ENCODE peak calls at places on chromosomes 6 and 20, in eight cellular contexts. Q, K, A, T, V, U, H and P are unnamed samples.
A peak's percentile ranks its signal among the peaks of the same experiment; 100 is the strongest.

GRCh38 chr20:51529027-51529749 is 13.3 kb downstream of the NFATC2 start:
- DNase-seq in Q (no peak), K (peak; percentile 88), A (no peak), T (no peak), V (no peak), U (no peak), H (no peak), P (no peak)

GRCh38 chr6:38337819-38338465 is 301.8 kb downstream of the BTBD9 start:
- DNase-seq in Q (no peak), K (no peak), A (no peak), T (no peak), V (no peak), U (no peak), H (no peak), P (peak; percentile 71)

GRCh38 chr6:105553174-105553573 is 150.3 kb upstream of the PREP start:
- DNase-seq in Q (no peak), K (no peak), A (no peak), T (no peak), V (no peak), U (peak; percentile 80), H (no peak), P (peak; percentile 85)

GRCh38 chr6:71197267-71197666 is 91.3 kb upstream of the OGFRL1 start:
- DNase-seq in Q (no peak), K (no peak), A (no peak), T (no peak), V (no peak), U (no peak), H (no peak), P (peak; percentile 64)

GRCh38 chr6:16936893-16937292 is 165.0 kb upstream of the STMND1 start:
- DNase-seq in Q (no peak), K (no peak), A (no peak), T (no peak), V (no peak), U (no peak), H (no peak), P (no peak)

GRCh38 chr6:75621846-75622245 is 20.2 kb downstream of the SENP6 start:
- DNase-seq in Q (no peak), K (no peak), A (no peak), T (no peak), V (no peak), U (no peak), H (no peak), P (no peak)

GRCh38 chr6:107616776-107617175 is 126.9 kb downstream of the SOBP start:
- DNase-seq in Q (no peak), K (no peak), A (no peak), T (no peak), V (no peak), U (peak; percentile 72), H (no peak), P (no peak)

GRCh38 chr20:24909086-24909780 is 39.8 kb upstream of the CST7 start:
- DNase-seq in Q (no peak), K (no peak), A (no peak), T (no peak), V (no peak), U (peak; percentile 32), H (no peak), P (no peak)

GRCh38 chr6:40308533-40309306 is 278.4 kb downstream of the LRFN2 start:
- DNase-seq in Q (peak; percentile 86), K (peak; percentile 68), A (peak; percentile 36), T (peak; percentile 73), V (no peak), U (peak; percentile 85), H (peak; percentile 26), P (peak; percentile 57)

GRCh38 chr20:846894-847278 is 13.4 kb downstream of the FAM110A start:
- DNase-seq in Q (no peak), K (peak; percentile 69), A (peak; percentile 21), T (no peak), V (peak; percentile 37), U (no peak), H (peak; percentile 18), P (no peak)

GRCh38 chr20:52747736-52748135 is 224.4 kb upstream of the TSHZ2 start:
- DNase-seq in Q (peak; percentile 53), K (no peak), A (no peak), T (no peak), V (no peak), U (no peak), H (no peak), P (peak; percentile 21)

GRCh38 chr20:57716202-57716601 is 6.4 kb upstream of the PMEPA1 start:
- DNase-seq in Q (no peak), K (no peak), A (no peak), T (no peak), V (no peak), U (no peak), H (no peak), P (peak; percentile 68)

GRCh38 chr6:47308674-47309325 is 905 bp downstream of the TNFRSF21 start:
- DNase-seq in Q (peak; percentile 46), K (no peak), A (no peak), T (no peak), V (no peak), U (no peak), H (peak; percentile 33), P (peak; percentile 23)

GRCh38 chr20:48999890-49000870 is 45.9 kb upstream of the CSE1L start:
- DNase-seq in Q (no peak), K (no peak), A (no peak), T (no peak), V (no peak), U (no peak), H (no peak), P (no peak)

GRCh38 chr6:133407320-133408100 is 166.4 kb downstream of the EYA4 start:
- DNase-seq in Q (no peak), K (no peak), A (no peak), T (no peak), V (no peak), U (no peak), H (no peak), P (no peak)

GRCh38 chr20:17720755-17721154 is 21.0 kb downstream of the BANF2 start:
- DNase-seq in Q (no peak), K (no peak), A (no peak), T (no peak), V (no peak), U (no peak), H (no peak), P (no peak)

GRCh38 chr20:35902545-35902941 is 51.8 kb downstream of the SCAND1 start:
- DNase-seq in Q (no peak), K (no peak), A (no peak), T (no peak), V (no peak), U (no peak), H (no peak), P (no peak)

GRCh38 chr6:69705954-69706353 is 90.9 kb downstream of the LMBRD1 start:
- DNase-seq in Q (no peak), K (no peak), A (no peak), T (no peak), V (no peak), U (no peak), H (no peak), P (no peak)

GRCh38 chr20:23244916-23245552 is 105.6 kb upstream of the NXT1 start:
- DNase-seq in Q (no peak), K (no peak), A (no peak), T (no peak), V (no peak), U (peak; percentile 24), H (no peak), P (no peak)

GRCh38 chr20:10376271-10377075 is 57.5 kb downstream of the MKKS start:
- DNase-seq in Q (no peak), K (no peak), A (no peak), T (no peak), V (no peak), U (no peak), H (no peak), P (peak; percentile 35)

GRCh38 chr6:159819932-159820640 is 20.0 kb downstream of the PNLDC1 start:
- DNase-seq in Q (peak; percentile 57), K (peak; percentile 54), A (no peak), T (no peak), V (no peak), U (no peak), H (no peak), P (no peak)

GRCh38 chr6:158793432-158793831 is 25.7 kb downstream of the EZR start:
- DNase-seq in Q (no peak), K (no peak), A (no peak), T (no peak), V (no peak), U (no peak), H (no peak), P (peak; percentile 57)

GRCh38 chr6:116579143-116579542 is 7.8 kb downstream of the RWDD1 start:
- DNase-seq in Q (no peak), K (no peak), A (no peak), T (no peak), V (no peak), U (no peak), H (no peak), P (no peak)

GRCh38 chr6:34172961-34173775 is 27.3 kb upstream of the GRM4 start:
- DNase-seq in Q (no peak), K (no peak), A (no peak), T (no peak), V (no peak), U (peak; percentile 36), H (no peak), P (no peak)

GRCh38 chr6:44701038-44701636 is 313.6 kb downstream of the CDC5L start:
- DNase-seq in Q (no peak), K (peak; percentile 30), A (no peak), T (no peak), V (no peak), U (no peak), H (no peak), P (no peak)

GRCh38 chr6:12324096-12324495 is 33.9 kb downstream of the EDN1 start:
- DNase-seq in Q (no peak), K (no peak), A (no peak), T (peak; percentile 50), V (no peak), U (peak; percentile 93), H (no peak), P (peak; percentile 99)

GRCh38 chr6:11122380-11122779 is 10.9 kb upstream of the ERVFRD-1 start:
- DNase-seq in Q (no peak), K (no peak), A (no peak), T (no peak), V (no peak), U (no peak), H (no peak), P (no peak)

GRCh38 chr6:142262231-142262630 is 39.6 kb upstream of the ADGRG6 start:
- DNase-seq in Q (no peak), K (no peak), A (no peak), T (no peak), V (no peak), U (no peak), H (no peak), P (no peak)

GRCh38 chr6:141988954-141989705 is 143.6 kb upstream of the GJE1 start:
- DNase-seq in Q (peak; percentile 69), K (peak; percentile 44), A (no peak), T (no peak), V (no peak), U (peak; percentile 83), H (no peak), P (peak; percentile 77)

GRCh38 chr6:32178547-32179440 is 589 bp downstream of the RNF5 start:
- DNase-seq in Q (no peak), K (no peak), A (no peak), T (no peak), V (no peak), U (no peak), H (no peak), P (no peak)

GRCh38 chr6:98808522-98809210 is 25.7 kb upstream of the POU3F2 start:
- DNase-seq in Q (no peak), K (no peak), A (no peak), T (no peak), V (no peak), U (no peak), H (no peak), P (peak; percentile 40)

GRCh38 chr20:53124075-53124532 is 151.9 kb downstream of the TSHZ2 start:
- DNase-seq in Q (no peak), K (no peak), A (no peak), T (no peak), V (no peak), U (no peak), H (no peak), P (no peak)

GRCh38 chr20:38825901-38826625 is 20.6 kb downstream of the PPP1R16B start:
- DNase-seq in Q (no peak), K (no peak), A (no peak), T (no peak), V (no peak), U (no peak), H (no peak), P (peak; percentile 80)

GRCh38 chr20:50380697-50381040 is 129.5 kb upstream of the PTPN1 start:
- DNase-seq in Q (no peak), K (no peak), A (no peak), T (no peak), V (no peak), U (no peak), H (no peak), P (peak; percentile 71)